ENCODE peak calls at places on chromosomes 4 and X, in four cellular contexts. One of them, this sample, is unnamed. For H3K9me3, the result is how much of the 10 kb centered on the place peaks cover.

GRCh38 chr4:186781032-186781917 is 57.6 kb upstream of the FAT1 start:
- DNase-seq in ovary: no peak
- DNase-seq in kidney: no peak
- DNase-seq in hepatocyte: peak
- DNase-seq in this sample: no peak

GRCh38 chr4:170675568-170676262 is 586.0 kb upstream of the AADAT start:
- DNase-seq in ovary: no peak
- DNase-seq in kidney: no peak
- DNase-seq in hepatocyte: no peak
- DNase-seq in this sample: no peak

GRCh38 chr4:7838136-7838782 is 101.4 kb downstream of the AFAP1 start:
- DNase-seq in ovary: no peak
- DNase-seq in kidney: no peak
- DNase-seq in hepatocyte: no peak
- DNase-seq in this sample: no peak

GRCh38 chrX:44874481-44875184 is 1.6 kb downstream of the KDM6A start:
- DNase-seq in ovary: peak
- DNase-seq in kidney: no peak
- DNase-seq in hepatocyte: peak
- DNase-seq in this sample: no peak

GRCh38 chr4:24266951-24267577 is 317.3 kb downstream of the DHX15 start:
- DNase-seq in ovary: no peak
- DNase-seq in kidney: no peak
- DNase-seq in hepatocyte: no peak
- DNase-seq in this sample: no peak

GRCh38 chr4:123623611-123624010 is 227.0 kb downstream of the SPRY1 start:
- DNase-seq in ovary: no peak
- DNase-seq in kidney: no peak
- DNase-seq in hepatocyte: no peak
- DNase-seq in this sample: no peak

GRCh38 chr4:152501846-152502536 is 33.9 kb downstream of the FBXW7 start:
- DNase-seq in ovary: no peak
- DNase-seq in kidney: no peak
- DNase-seq in hepatocyte: no peak
- DNase-seq in this sample: no peak

GRCh38 chr4:157023941-157024340 is 52.0 kb upstream of the GLRB start:
- DNase-seq in ovary: no peak
- DNase-seq in kidney: no peak
- DNase-seq in hepatocyte: no peak
- DNase-seq in this sample: no peak

GRCh38 chrX:153685751-153686676 is 1.7 kb upstream of the SLC6A8 start:
- DNase-seq in ovary: no peak
- DNase-seq in kidney: peak
- DNase-seq in hepatocyte: no peak
- DNase-seq in this sample: no peak

GRCh38 chr4:54800831-54801530 is 143.2 kb downstream of the KIT start:
- DNase-seq in ovary: no peak
- DNase-seq in kidney: no peak
- DNase-seq in hepatocyte: no peak
- DNase-seq in this sample: no peak

GRCh38 chr4:158962396-158962795 is 140.5 kb upstream of the RAPGEF2 start:
- DNase-seq in ovary: no peak
- DNase-seq in kidney: no peak
- DNase-seq in hepatocyte: no peak
- DNase-seq in this sample: no peak

GRCh38 chrX:69457756-69458155 is 46.4 kb upstream of the NALF2 start:
- DNase-seq in ovary: no peak
- DNase-seq in kidney: no peak
- DNase-seq in hepatocyte: no peak
- DNase-seq in this sample: no peak

GRCh38 chr4:87632469-87632868 is 17.6 kb upstream of the DMP1 start:
- DNase-seq in ovary: no peak
- DNase-seq in kidney: no peak
- DNase-seq in hepatocyte: no peak
- DNase-seq in this sample: no peak

GRCh38 chr4:122783301-122784215 is 43.1 kb upstream of the FGF2 start:
- DNase-seq in ovary: peak
- DNase-seq in kidney: peak
- DNase-seq in hepatocyte: peak
- DNase-seq in this sample: no peak

GRCh38 chr4:122329876-122330595 is 48.8 kb upstream of the ADAD1 start:
- DNase-seq in ovary: no peak
- DNase-seq in kidney: no peak
- DNase-seq in hepatocyte: no peak
- DNase-seq in this sample: no peak

GRCh38 chrX:84175274-84175673 is 12.7 kb downstream of the RPS6KA6 start:
- DNase-seq in ovary: no peak
- DNase-seq in kidney: no peak
- DNase-seq in hepatocyte: no peak
- DNase-seq in this sample: no peak

GRCh38 chrX:54540289-54540688 is 10.3 kb downstream of the GNL3L start:
- DNase-seq in ovary: no peak
- DNase-seq in kidney: no peak
- DNase-seq in hepatocyte: peak
- DNase-seq in this sample: no peak

GRCh38 chrX:153903238-153903980 is 1.1 kb upstream of the AVPR2 start:
- DNase-seq in ovary: peak
- DNase-seq in kidney: peak
- DNase-seq in hepatocyte: no peak
- DNase-seq in this sample: no peak

GRCh38 chr4:78584863-78585576 is 33.5 kb downstream of the ANXA3 start:
- DNase-seq in ovary: no peak
- DNase-seq in kidney: no peak
- DNase-seq in hepatocyte: no peak
- DNase-seq in this sample: no peak

GRCh38 chr4:40378619-40379018 is 43.5 kb downstream of the CHRNA9 start:
- DNase-seq in ovary: no peak
- DNase-seq in kidney: no peak
- DNase-seq in hepatocyte: no peak
- DNase-seq in this sample: no peak

GRCh38 chr4:152972821-152973613 is 36.9 kb downstream of the FHDC1 start:
- DNase-seq in ovary: no peak
- DNase-seq in kidney: no peak
- DNase-seq in hepatocyte: no peak
- DNase-seq in this sample: no peak

GRCh38 chr4:119212251-119212963 is at the start of gene USP53:
- DNase-seq in ovary: peak
- DNase-seq in kidney: peak
- DNase-seq in hepatocyte: peak
- DNase-seq in this sample: peak

GRCh38 chrX:38519651-38520050 is 41.7 kb upstream of the TSPAN7 start:
- DNase-seq in ovary: no peak
- DNase-seq in kidney: no peak
- DNase-seq in hepatocyte: no peak
- DNase-seq in this sample: no peak

GRCh38 chrX:74434336-74434735 is 13.0 kb downstream of the SLC16A2 start:
- DNase-seq in ovary: no peak
- DNase-seq in kidney: no peak
- DNase-seq in hepatocyte: no peak
- DNase-seq in this sample: no peak

GRCh38 chr4:144757969-144758368 is 112.0 kb downstream of the HHIP start:
- DNase-seq in ovary: no peak
- DNase-seq in kidney: no peak
- DNase-seq in hepatocyte: no peak
- DNase-seq in this sample: no peak

GRCh38 chrX:129318375-129318774 is 204.9 kb downstream of the SMARCA1 start:
- DNase-seq in ovary: no peak
- DNase-seq in kidney: no peak
- DNase-seq in hepatocyte: peak
- DNase-seq in this sample: no peak

GRCh38 chr4:181796502-181796901 is 446.7 kb upstream of the TENM3 start:
- DNase-seq in ovary: no peak
- DNase-seq in kidney: no peak
- DNase-seq in hepatocyte: peak
- DNase-seq in this sample: no peak

DNA sequence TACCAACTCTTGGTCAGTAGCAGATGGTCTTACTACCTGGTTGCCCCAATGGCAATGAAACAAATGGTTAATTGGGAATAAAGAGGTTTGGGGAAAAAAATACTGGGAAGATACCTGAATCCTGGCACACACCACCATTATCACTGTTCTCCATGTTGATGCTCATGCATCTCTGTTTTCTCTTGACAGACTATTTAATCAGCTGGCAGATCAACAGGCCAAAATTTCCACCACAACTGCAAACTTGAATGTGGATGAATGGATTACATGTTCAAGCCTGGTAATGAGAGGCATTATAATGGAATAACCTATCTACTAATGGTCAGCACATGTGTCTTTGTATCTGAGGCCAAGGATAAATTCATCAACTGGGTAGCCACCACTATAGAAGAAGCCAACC is 45.7 kb downstream of the ZNF721 start:
- DNase-seq in ovary: no peak
- DNase-seq in kidney: no peak
- DNase-seq in hepatocyte: no peak
- DNase-seq in this sample: no peak
- H3K9me3 ChIP-seq in ovary: half or more
- H3K9me3 ChIP-seq in kidney: half or more
- H3K9me3 ChIP-seq in hepatocyte: half or more
- H3K9me3 ChIP-seq in this sample: half or more

GRCh38 chr4:43343298-43343697 is 450.8 kb downstream of the GRXCR1 start:
- DNase-seq in ovary: no peak
- DNase-seq in kidney: no peak
- DNase-seq in hepatocyte: no peak
- DNase-seq in this sample: no peak
- H3K9me3 ChIP-seq in ovary: under half
- H3K9me3 ChIP-seq in kidney: under half
- H3K9me3 ChIP-seq in hepatocyte: under half
- H3K9me3 ChIP-seq in this sample: under half

DNA sequence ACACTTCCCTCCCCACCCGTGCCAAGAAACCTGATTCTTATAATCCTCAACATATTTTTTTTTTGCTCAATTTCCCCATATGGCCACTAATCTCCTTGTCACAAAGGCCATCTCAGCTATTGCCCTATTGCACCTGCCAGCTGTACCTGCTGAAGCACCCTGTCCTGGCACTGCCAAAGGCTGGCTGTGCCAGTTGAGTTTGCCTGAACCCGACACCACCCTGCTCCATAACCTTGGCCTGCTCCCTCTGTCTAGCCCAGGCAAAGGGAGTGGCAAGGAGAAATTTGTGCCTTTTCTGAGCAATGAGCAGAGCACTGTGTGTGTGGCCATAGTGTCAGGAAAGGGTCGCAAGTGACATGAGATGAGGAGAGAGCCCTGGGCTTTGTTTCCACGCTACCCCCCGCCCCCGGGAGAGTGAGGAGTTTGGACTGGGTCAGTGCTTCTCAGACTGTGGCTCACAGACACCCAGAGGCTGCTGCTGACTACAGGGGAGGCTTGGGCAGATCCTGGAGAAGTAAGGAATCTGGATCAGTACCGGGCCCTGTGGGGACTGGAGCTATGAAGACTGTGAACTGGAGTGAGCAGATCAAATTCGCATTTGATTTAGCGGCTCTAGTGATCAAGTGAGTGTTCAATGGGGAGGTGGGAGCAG is 42.2 kb upstream of the HMGB3 start:
- DNase-seq in ovary: no peak
- DNase-seq in kidney: no peak
- DNase-seq in hepatocyte: no peak
- DNase-seq in this sample: no peak
- H3K9me3 ChIP-seq in ovary: under half
- H3K9me3 ChIP-seq in kidney: under half
- H3K9me3 ChIP-seq in hepatocyte: under half
- H3K9me3 ChIP-seq in this sample: under half

DNA sequence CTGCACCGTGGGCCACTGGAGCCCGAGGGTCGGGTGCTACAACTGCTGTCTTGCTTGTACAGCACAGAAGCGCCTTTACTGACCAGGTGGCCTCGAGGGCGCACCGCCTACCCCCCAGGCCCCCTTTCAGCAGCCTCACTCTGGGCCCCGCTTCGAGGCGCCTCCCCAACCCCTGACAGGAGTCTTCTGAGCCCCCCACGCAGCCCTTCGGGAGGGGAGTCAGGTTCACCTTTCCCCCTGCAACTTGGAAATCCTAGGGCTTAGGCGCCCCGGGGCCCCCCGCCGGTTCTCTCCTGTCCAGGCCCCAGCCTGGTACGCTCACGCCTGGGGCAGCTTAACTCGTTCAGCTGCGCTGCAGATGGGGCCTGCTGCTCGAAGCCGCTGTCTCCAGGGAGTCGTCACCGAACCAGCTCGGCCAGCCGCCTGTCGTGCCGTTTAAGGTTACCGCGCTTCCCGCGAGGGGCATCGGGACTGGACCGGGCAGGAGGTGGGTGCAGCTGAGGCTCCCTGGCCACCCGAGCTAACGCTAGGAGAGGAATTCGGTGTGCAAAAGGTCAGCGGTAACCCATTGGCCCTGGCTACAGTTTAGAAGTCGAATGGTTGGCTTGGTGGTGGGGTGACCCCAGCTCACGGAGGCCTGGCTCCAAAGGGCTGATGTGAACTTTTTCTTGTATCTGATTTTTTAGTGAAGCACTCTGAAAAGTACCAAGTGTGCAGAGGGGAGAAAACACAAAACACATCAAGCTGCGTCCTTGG is 58.9 kb upstream of the BCOR start:
- DNase-seq in ovary: peak
- DNase-seq in kidney: no peak
- DNase-seq in hepatocyte: no peak
- DNase-seq in this sample: no peak
- H3K9me3 ChIP-seq in ovary: under half
- H3K9me3 ChIP-seq in kidney: under half
- H3K9me3 ChIP-seq in hepatocyte: under half
- H3K9me3 ChIP-seq in this sample: under half

GRCh38 chrX:67624324-67624723 is 80.5 kb downstream of the AR start:
- DNase-seq in ovary: no peak
- DNase-seq in kidney: no peak
- DNase-seq in hepatocyte: no peak
- DNase-seq in this sample: no peak
- H3K9me3 ChIP-seq in ovary: under half
- H3K9me3 ChIP-seq in kidney: under half
- H3K9me3 ChIP-seq in hepatocyte: under half
- H3K9me3 ChIP-seq in this sample: under half

GRCh38 chr4:135605096-135605495 is 1403.5 kb upstream of the PABPC4L start:
- DNase-seq in ovary: no peak
- DNase-seq in kidney: no peak
- DNase-seq in hepatocyte: no peak
- DNase-seq in this sample: no peak

GRCh38 chr4:135598151-135598550 is 1396.6 kb upstream of the PABPC4L start:
- DNase-seq in ovary: no peak
- DNase-seq in kidney: no peak
- DNase-seq in hepatocyte: no peak
- DNase-seq in this sample: no peak

GRCh38 chr4:135604531-135604930 is 1402.9 kb upstream of the PABPC4L start:
- DNase-seq in ovary: no peak
- DNase-seq in kidney: no peak
- DNase-seq in hepatocyte: no peak
- DNase-seq in this sample: no peak

DNA sequence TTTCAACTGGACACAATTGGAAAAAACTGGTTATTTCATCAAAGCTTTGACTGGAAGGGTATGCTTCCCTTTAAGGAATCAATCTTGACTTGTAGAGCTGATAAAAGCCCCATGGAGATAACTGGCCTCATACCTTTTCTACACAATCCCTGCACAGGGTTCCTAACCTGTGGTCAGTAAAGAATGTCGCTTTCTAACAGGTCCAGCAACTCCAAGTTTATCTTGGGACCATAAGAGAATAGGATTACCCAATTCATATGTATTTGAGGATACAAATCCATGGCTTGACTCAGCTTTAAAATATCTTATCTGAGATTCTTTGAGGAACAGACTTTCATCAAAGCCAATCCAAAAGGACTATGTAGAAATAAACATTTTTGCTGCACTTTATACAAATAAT is 1399.8 kb upstream of the PABPC4L start:
- DNase-seq in ovary: no peak
- DNase-seq in kidney: no peak
- DNase-seq in hepatocyte: no peak
- DNase-seq in this sample: no peak
- H3K9me3 ChIP-seq in ovary: under half
- H3K9me3 ChIP-seq in kidney: under half
- H3K9me3 ChIP-seq in hepatocyte: under half
- H3K9me3 ChIP-seq in this sample: under half

This sample was measured in T-helper 17 cell.